ENCODE peak calls at places on chromosomes 11 and 22, in seven cellular contexts. L is nucleus accumbens; E is stimulated activated CD4-positive, alpha-beta T cell treated with anti-CD3 and anti-CD28 coated beads, Interleukin-1b, Interleukin-23, amount 100 ng/mL, for 24 hours; B is activated T-cell treated with anti-CD3 and anti-CD28 coated beads, Interleukin-2, amount 50 U/mL, for 4 hours; J is Calu3; V is naive B cell; S is dermis microvascular lymphatic vessel endothelial cell. Q is an unnamed sample.

GRCh38 chr22:32265882-32266767 is 11.0 kb upstream of the SLC5A4 start:
- DNase-seq in L (peak), E (peak), B (peak), J (peak), V (peak), S (peak), Q (peak)

GRCh38 chr22:33841281-33842005 is 78.8 kb downstream of the LARGE1 start:
- DNase-seq in L (no peak), E (no peak), B (no peak), J (no peak), V (no peak), S (no peak), Q (peak)

GRCh38 chr11:1130276-1131032 is 27.3 kb upstream of the MUC5AC start:
- DNase-seq in L (no peak), E (no peak), B (no peak), J (no peak), V (no peak), S (no peak), Q (no peak)

GRCh38 chr11:83044958-83045712 is 26.6 kb downstream of the RAB30 start:
- DNase-seq in L (no peak), E (no peak), B (peak), J (no peak), V (no peak), S (peak), Q (no peak)

GRCh38 chr22:37681556-37682049 is 4.5 kb upstream of the NOL12 start:
- DNase-seq in L (peak), E (peak), B (peak), J (peak), V (peak), S (no peak), Q (peak)

GRCh38 chr11:132604446-132604845 is 927.9 kb downstream of the OPCML start:
- DNase-seq in L (no peak), E (no peak), B (no peak), J (no peak), V (no peak), S (no peak), Q (no peak)

GRCh38 chr22:47797546-47797945 is 1035.1 kb downstream of the TBC1D22A start:
- DNase-seq in L (no peak), E (no peak), B (no peak), J (no peak), V (no peak), S (no peak), Q (no peak)

GRCh38 chr11:84794663-84795443 is 832.3 kb downstream of the DLG2 start:
- DNase-seq in L (no peak), E (no peak), B (no peak), J (no peak), V (no peak), S (no peak), Q (no peak)

GRCh38 chr11:64409707-64410395 is 50.9 kb downstream of the RPS6KA4 start:
- DNase-seq in L (no peak), E (no peak), B (no peak), J (no peak), V (no peak), S (no peak), Q (no peak)

GRCh38 chr11:59510917-59511589 is at the start of gene OR4D9:
- DNase-seq in L (no peak), E (no peak), B (no peak), J (no peak), V (no peak), S (peak), Q (no peak)

GRCh38 chr22:26433805-26434204 is 4.7 kb downstream of the ASPHD2 start:
- DNase-seq in L (no peak), E (no peak), B (no peak), J (no peak), V (no peak), S (no peak), Q (no peak)

GRCh38 chr11:19498986-19499669 is 213.5 kb upstream of the NAV2 start:
- DNase-seq in L (no peak), E (no peak), B (no peak), J (no peak), V (no peak), S (no peak), Q (peak)

Q was measured in NAMALWA.